ENCODE peak calls at places on chromosomes 5 and 9, in six cellular contexts. J is BJ, R is cardiac fibroblast, U is astrocyte of the spinal cord, L is tibial artery, I is brain microvascular endothelial cell. B is an unnamed sample.

GRCh38 chr5:31172881-31173280 is 20.6 kb upstream of the CDH6 start:
- DNase-seq in I (peak), L (no peak), U (no peak), J (no peak), R (no peak), B (no peak)

GRCh38 chr9:108861997-108862396 is at the start of gene ACTL7A:
- DNase-seq in I (no peak), U (no peak), J (no peak), L (no peak), R (no peak), B (no peak)

GRCh38 chr9:91006046-91006445 is 204.4 kb downstream of the SYK start:
- DNase-seq in J (no peak), U (no peak), L (no peak), R (no peak), I (no peak), B (no peak)

GRCh38 chr5:168447748-168448147 is 38.5 kb upstream of the RARS1 start:
- DNase-seq in J (no peak), U (no peak), L (no peak), I (no peak), R (peak), B (no peak)

GRCh38 chr9:135858491-135859185 is 48.7 kb downstream of the CAMSAP1 start:
- DNase-seq in L (no peak), U (no peak), J (no peak), I (no peak), R (no peak), B (no peak)

GRCh38 chr9:122346478-122347347 is 24.1 kb upstream of the PTGS1 start:
- DNase-seq in I (no peak), L (peak), R (peak), J (no peak), U (peak), B (no peak)

GRCh38 chr5:77778881-77779438 is 2.8 kb upstream of the TBCA start:
- DNase-seq in R (no peak), J (no peak), I (no peak), U (no peak), L (no peak), B (no peak)

GRCh38 chr9:130970052-130970451 is 31.0 kb upstream of the FIBCD1 start:
- DNase-seq in R (no peak), I (no peak), U (no peak), J (no peak), L (no peak), B (no peak)

GRCh38 chr9:86175743-86176456 is 76.5 kb upstream of the GOLM1 start:
- DNase-seq in L (no peak), I (no peak), U (no peak), J (no peak), R (no peak), B (no peak)

GRCh38 chr9:114452219-114453169 is 52.8 kb downstream of the WHRN start:
- DNase-seq in U (no peak), I (no peak), J (no peak), R (peak), L (no peak), B (no peak)

GRCh38 chr9:108521063-108521462 is 334.7 kb downstream of the ACTL7B start:
- DNase-seq in I (peak), U (peak), R (peak), J (no peak), L (no peak), B (no peak)

GRCh38 chr5:75365740-75366139 is 28.7 kb downstream of the HMGCR start:
- DNase-seq in R (no peak), L (no peak), I (peak), U (no peak), J (no peak), B (no peak)

GRCh38 chr5:10479226-10479721 is 37.6 kb downstream of the ROPN1L start:
- DNase-seq in R (peak), U (peak), I (peak), L (no peak), J (peak), B (peak)

GRCh38 chr5:161023591-161023990 is 171.6 kb upstream of the ATP10B start:
- DNase-seq in L (no peak), U (no peak), R (no peak), I (no peak), J (no peak), B (no peak)

GRCh38 chr9:123984802-123985201 is 26.8 kb upstream of the LHX2 start:
- DNase-seq in R (no peak), L (no peak), U (no peak), I (no peak), J (no peak), B (no peak)

GRCh38 chr5:445591-445990 is 2.6 kb downstream of the EXOC3 start:
- DNase-seq in I (no peak), U (no peak), L (peak), J (no peak), R (no peak), B (no peak)

GRCh38 chr5:153562189-153562588 is 71.7 kb downstream of the GRIA1 start:
- DNase-seq in U (no peak), I (peak), R (peak), L (no peak), J (peak), B (peak)

GRCh38 chr5:26572486-26572885 is 465.9 kb downstream of the CDH9 start:
- DNase-seq in R (no peak), U (no peak), J (no peak), L (no peak), I (no peak), B (no peak)

GRCh38 chr9:132018957-132019405 is 60.7 kb downstream of the MED27 start:
- DNase-seq in L (no peak), U (peak), J (no peak), I (no peak), R (peak), B (no peak)

GRCh38 chr5:150791536-150791935 is 13.0 kb downstream of the SMIM3 start:
- DNase-seq in R (no peak), U (no peak), J (no peak), I (no peak), L (no peak), B (no peak)

GRCh38 chr5:150789431-150789830 is 10.9 kb downstream of the SMIM3 start:
- DNase-seq in L (no peak), I (peak), R (no peak), U (no peak), J (no peak), B (no peak)

GRCh38 chr5:150787659-150788058 is 9.1 kb downstream of the SMIM3 start:
- DNase-seq in L (no peak), R (no peak), U (no peak), J (no peak), I (no peak), B (no peak)

GRCh38 chr5:150788974-150789373 is 10.4 kb downstream of the SMIM3 start:
- DNase-seq in I (no peak), L (no peak), R (no peak), U (no peak), J (no peak), B (no peak)

GRCh38 chr5:150789943-150790611 is 11.5 kb downstream of the SMIM3 start:
- DNase-seq in I (peak), R (peak), L (peak), J (peak), U (peak), B (peak)
- H3K4me3 ChIP-seq in I (no peak), R (peak), L (no peak), J (no peak), U (no peak), B (peak)

DNA sequence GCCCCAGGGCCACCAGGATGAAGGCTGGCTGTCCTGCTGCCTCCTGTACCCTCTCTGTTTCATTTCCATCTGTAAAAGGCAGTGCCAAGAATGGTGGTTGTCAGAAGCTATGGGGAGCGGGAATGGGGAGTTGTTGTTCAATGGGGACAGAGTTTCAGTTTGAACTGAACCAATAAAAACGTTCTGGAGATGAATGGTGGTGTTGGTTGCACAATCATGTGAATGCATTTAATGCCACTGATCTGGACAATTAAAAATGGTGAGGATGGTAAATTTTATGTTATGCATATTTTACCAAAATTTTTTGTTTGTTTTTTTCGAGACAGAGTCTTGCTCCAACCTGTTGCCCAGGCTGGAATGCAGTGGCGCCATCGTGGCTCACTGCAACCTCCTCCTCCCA is 58.1 kb downstream of the PTPDC1 start:
- DNase-seq in R (no peak), J (no peak), I (no peak), U (no peak), L (no peak), B (no peak)
- TF ChIP-seq CTCF in R (no peak), J (no peak), I (no peak), U (no peak), L (no peak), B (no peak)

GRCh38 chr5:32182463-32183081 is 8.5 kb upstream of the GOLPH3 start:
- DNase-seq in R (no peak), I (no peak), U (no peak), L (no peak), J (no peak), B (no peak)
- H3K4me3 ChIP-seq in R (no peak), I (no peak), U (no peak), L (no peak), J (no peak), B (no peak)

DNA sequence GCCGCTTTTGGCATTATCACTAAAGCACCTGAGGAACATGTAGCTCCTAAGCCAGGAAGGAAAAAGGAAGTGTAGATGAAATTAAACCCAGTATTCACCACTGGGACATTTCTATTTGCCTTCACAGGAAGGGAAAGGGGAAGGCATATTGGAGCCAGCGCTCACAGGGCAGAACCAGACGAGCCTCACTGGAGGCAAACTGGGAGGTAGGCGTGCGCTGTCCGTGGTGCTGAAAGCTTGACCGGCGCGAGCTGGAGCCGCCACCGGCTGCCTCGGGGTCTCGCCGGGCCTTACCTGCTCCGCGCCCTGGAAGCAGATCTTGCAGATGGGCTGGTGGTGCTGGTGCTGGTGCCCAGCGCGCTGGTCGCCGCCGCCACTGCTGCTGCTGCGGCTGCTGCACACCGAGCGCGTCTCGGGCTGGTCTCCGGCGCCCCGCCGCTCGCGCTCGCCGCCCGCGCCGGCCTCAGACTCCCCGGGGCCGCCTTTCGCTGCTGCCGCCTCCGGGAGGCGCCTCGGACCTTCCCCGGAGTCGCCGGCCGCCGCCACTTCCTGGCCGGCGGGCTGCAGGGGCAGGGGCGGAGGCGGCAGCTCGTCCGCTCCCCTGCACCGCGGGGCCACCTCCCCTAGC is 732 bp downstream of the MARCHF11 start:
- DNase-seq in R (peak), I (peak), J (no peak), L (no peak), U (peak), B (peak)
- TF ChIP-seq CTCF in R (no peak), I (no peak), J (no peak), L (no peak), U (no peak), B (no peak)

GRCh38 chr9:81748091-81748490 is 58.7 kb upstream of the TLE1 start:
- DNase-seq in J (no peak), L (no peak), I (no peak), R (no peak), U (no peak), B (no peak)
- H3K4me3 ChIP-seq in J (no peak), L (no peak), I (no peak), R (no peak), U (no peak), B (no peak)

GRCh38 chr5:172721455-172722308 is 49.3 kb downstream of the DUSP1 start:
- DNase-seq in J (no peak), L (peak), I (no peak), R (peak), U (peak), B (peak)

GRCh38 chr5:172724203-172724602 is 46.8 kb downstream of the DUSP1 start:
- DNase-seq in L (no peak), R (no peak), I (no peak), J (no peak), U (no peak), B (no peak)

GRCh38 chr5:172723508-172723907 is 47.5 kb downstream of the DUSP1 start:
- DNase-seq in J (no peak), U (no peak), L (no peak), R (no peak), I (no peak), B (no peak)

GRCh38 chr5:172720655-172721054 is 50.3 kb downstream of the DUSP1 start:
- DNase-seq in R (no peak), U (no peak), L (no peak), I (no peak), J (no peak), B (no peak)

DNA sequence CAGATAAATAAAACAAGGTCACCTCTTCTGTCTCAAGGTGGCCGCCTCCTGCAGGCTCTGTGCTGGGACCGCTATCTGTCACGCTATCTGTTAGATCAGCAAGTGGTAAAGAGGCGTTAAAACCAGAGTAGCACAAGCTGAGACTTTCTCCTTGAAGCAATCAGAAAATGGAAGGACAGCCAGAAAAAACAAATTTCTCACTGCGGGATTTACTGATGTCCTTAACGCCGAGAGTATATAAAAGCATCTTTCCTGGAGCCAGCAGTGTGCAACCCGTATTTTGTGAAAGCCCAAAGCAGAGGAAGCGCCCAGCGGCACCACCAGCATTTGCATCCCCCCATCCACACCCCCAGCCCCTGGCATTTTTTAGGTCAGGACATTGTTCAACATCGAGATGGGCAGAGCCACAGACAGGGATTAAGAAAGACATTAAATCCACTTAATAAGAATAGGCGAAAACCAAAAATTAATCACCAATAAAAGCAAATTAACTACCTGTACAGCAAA is 48.6 kb downstream of the DUSP1 start:
- DNase-seq in R (no peak), L (no peak), I (no peak), J (no peak), U (no peak), B (no peak)
- TF ChIP-seq CTCF in R (no peak), L (no peak), I (no peak), J (no peak), U (no peak), B (no peak)

B was measured in HFF-Myc.